ENCODE peak calls at places on chromosomes 4 and X, in ten cellular contexts. N is substantia nigra, W is AG08396, Y is NCI-H1105 treated with DMSO at 0.1 percent for 48 hours, C is endodermal cell, I is small intestine, P is Right ventricle myocardium superior, H is SW 1271, S is NCI-H510A, X is GM12891. U is an unnamed sample.
A peak's percentile ranks its signal among the peaks of the same experiment; 100 is the strongest.

GRCh38 chr4:1204828-1205591 is 32.6 kb upstream of the SPON2 start:
- DNase-seq in H (no peak), S (no peak), Y (no peak), W (no peak), P (peak; percentile 51), I (peak; percentile 97), X (no peak), C (peak; percentile 36), N (no peak), U (no peak)

GRCh38 chr4:177671387-177671786 is 229.2 kb upstream of the AGA start:
- DNase-seq in H (no peak), X (no peak), I (no peak), C (no peak), W (no peak), P (no peak), N (no peak), S (no peak), Y (no peak), U (no peak)

GRCh38 chr4:7808752-7809151 is 130.9 kb downstream of the AFAP1 start:
- DNase-seq in I (no peak), Y (no peak), S (no peak), C (no peak), W (no peak), P (no peak), X (no peak), H (no peak), N (no peak), U (no peak)

GRCh38 chr4:107757860-107758476 is 37.9 kb upstream of the PAPSS1 start:
- DNase-seq in H (no peak), X (no peak), I (peak; percentile 40), C (no peak), S (no peak), W (peak; percentile 23), Y (peak; percentile 11), N (no peak), P (no peak), U (peak; percentile 21)

GRCh38 chrX:52341493-52341892 is 27.3 kb upstream of the XAGE2 start:
- DNase-seq in C (no peak), P (no peak), I (no peak), N (no peak), X (no peak), Y (no peak), S (no peak), W (no peak), H (no peak), U (no peak)

GRCh38 chr4:74934016-74934821 is 1.3 kb downstream of the PARM1 start:
- DNase-seq in W (peak; percentile 32), C (peak; percentile 75), H (no peak), S (peak; percentile 65), Y (peak; percentile 32), P (peak; percentile 65), N (no peak), X (no peak), I (no peak), U (no peak)

GRCh38 chr4:70651864-70652506 is 14.3 kb downstream of the JCHAIN start:
- DNase-seq in W (peak; percentile 24), X (no peak), N (no peak), H (no peak), P (no peak), I (peak; percentile 36), S (no peak), Y (no peak), C (peak; percentile 51), U (no peak)

GRCh38 chrX:132532955-132533354 is 44.1 kb upstream of the MBNL3 start:
- DNase-seq in C (no peak), X (no peak), Y (no peak), P (no peak), W (no peak), I (no peak), N (no peak), H (no peak), S (no peak), U (no peak)

GRCh38 chr4:125433453-125433852 is 118.7 kb downstream of the FAT4 start:
- DNase-seq in W (no peak), N (no peak), S (no peak), I (no peak), H (no peak), X (no peak), P (no peak), C (no peak), Y (no peak), U (peak; percentile 2)